ENCODE peak calls at places on chromosomes 5 and 9, in five cellular contexts. W is activated naive CD4-positive, alpha-beta T cell treated with Interleukin-2 at 50 U/mL for 16 hours; X is stimulated activated CD4-positive, alpha-beta T cell treated with anti-CD3 and anti-CD28 coated beads, Interleukin-1b, Interleukin-23, amount 100 ng/mL, for 4 hours; H is EL; Z is NCI-H748 treated with DMSO at 0.1 percent for 48 hours. O is an unnamed sample.

GRCh38 chr9:69176446-69177135 is 2.5 kb downstream of the TJP2 start:
- DNase-seq in Z (no peak), X (no peak), W (no peak), H (no peak), O (no peak)

GRCh38 chr9:132973713-132974112 is 4.8 kb upstream of the GFI1B start:
- DNase-seq in W (no peak), Z (no peak), X (no peak), H (peak), O (peak)

GRCh38 chr5:39476466-39477215 is 51.9 kb upstream of the DAB2 start:
- DNase-seq in H (peak), W (no peak), Z (no peak), X (no peak), O (peak)

GRCh38 chr5:141493500-141494422 is 4.9 kb downstream of the PCDHGC5 start:
- DNase-seq in W (no peak), Z (no peak), X (no peak), H (no peak), O (peak)

GRCh38 chr5:56281489-56282163 is 48.5 kb upstream of the ANKRD55 start:
- DNase-seq in X (no peak), H (peak), W (no peak), Z (no peak), O (no peak)

GRCh38 chr9:36151306-36152210 is 15.0 kb downstream of the GLIPR2 start:
- DNase-seq in X (peak), H (peak), Z (no peak), W (peak), O (peak)

GRCh38 chr5:134803821-134804220 is 41.9 kb upstream of the C5orf24 start:
- DNase-seq in X (no peak), Z (no peak), H (no peak), W (no peak), O (no peak)

GRCh38 chr5:71482132-71482531 is 26.7 kb downstream of the BDP1 start:
- DNase-seq in X (no peak), W (no peak), Z (peak), H (peak), O (peak)

GRCh38 chr5:17398439-17398838 is 99.6 kb upstream of the TAF11L2 start:
- DNase-seq in W (no peak), H (peak), X (no peak), Z (no peak), O (peak)

GRCh38 chr5:11289733-11290132 is 528.7 kb upstream of the DAP start:
- DNase-seq in X (no peak), Z (no peak), H (no peak), W (no peak), O (no peak)

GRCh38 chr5:177116631-177117373 is 16.8 kb upstream of the NSD1 start:
- DNase-seq in W (peak), X (peak), H (peak), Z (no peak), O (no peak)

GRCh38 chr5:131379723-131380122 is 115.9 kb downstream of the CDC42SE2 start:
- DNase-seq in Z (no peak), H (peak), X (peak), W (peak), O (peak)

GRCh38 chr5:33539192-33539591 is 98.4 kb downstream of the TARS1 start:
- DNase-seq in H (no peak), W (no peak), X (no peak), Z (no peak), O (no peak)

GRCh38 chr9:6194934-6195333 is 20.7 kb upstream of the IL33 start:
- DNase-seq in Z (no peak), H (no peak), W (no peak), X (no peak), O (no peak)

GRCh38 chr5:143199161-143199560 is 204.3 kb downstream of the NR3C1 start:
- DNase-seq in W (no peak), X (no peak), H (no peak), Z (no peak), O (no peak)

GRCh38 chr5:111238826-111239225 is 14.6 kb downstream of the CAMK4 start:
- DNase-seq in W (no peak), X (no peak), H (no peak), Z (no peak), O (no peak)